ENCODE peak calls at places on chromosomes 5 and 9, in four cellular contexts. Y is stimulated activated CD8-positive, alpha-beta memory T cell treated with anti-CD3 and anti-CD28 coated beads, Interleukin-12 subunit alpha, Interleukin-12 subunit beta, amount 100 ng/mL, for 1 hour; D is fibroblast of the aortic adventitia; H is GM12878. I is an unnamed sample.

GRCh38 chr9:109001275-109001676 is 12.0 kb downstream of the CTNNAL1 start:
- DNase-seq in Y (no peak), D (peak; percentile 64), H (no peak), I (peak; percentile 72)

GRCh38 chr9:123063172-123063508 is 29.7 kb downstream of the GPR21 start:
- DNase-seq in Y (no peak), D (peak; percentile 39), H (no peak), I (peak; percentile 37)

GRCh38 chr9:109143881-109144562 is 23.0 kb downstream of the FRRS1L start:
- DNase-seq in Y (no peak), D (peak; percentile 10), H (peak; percentile 23), I (peak; percentile 10)

GRCh38 chr5:58793888-58794287 is 211.0 kb downstream of the RAB3C start:
- DNase-seq in Y (no peak), D (no peak), H (no peak), I (no peak)

GRCh38 chr5:89353837-89354551 is 471.0 kb upstream of the MEF2C start:
- DNase-seq in Y (no peak), D (no peak), H (peak; percentile 55), I (no peak)

GRCh38 chr5:96331681-96332361 is 101.2 kb downstream of the PCSK1 start:
- DNase-seq in Y (no peak), D (no peak), H (no peak), I (no peak)

GRCh38 chr9:134328841-134329575 is 2.8 kb downstream of the RXRA start:
- DNase-seq in Y (no peak), D (peak; percentile 62), H (no peak), I (no peak)

GRCh38 chr5:101326766-101327165 is 423.7 kb upstream of the ST8SIA4 start:
- DNase-seq in Y (no peak), D (no peak), H (no peak), I (no peak)

GRCh38 chr9:92716557-92716956 is 46.6 kb upstream of the IPPK start:
- DNase-seq in Y (peak; percentile 78), D (peak; percentile 46), H (no peak), I (peak; percentile 70)

GRCh38 chr5:124330595-124330994 is 415.8 kb downstream of the ZNF608 start:
- DNase-seq in Y (no peak), D (peak; percentile 45), H (no peak), I (peak; percentile 15)